ENCODE peak calls at places on chromosomes 3 and 15, in four cellular contexts. K is GM12878, D is HL-60, L is K562. J is an unnamed sample.

GRCh38 chr3:146390967-146391366 is 78.4 kb downstream of the PLSCR2 start:
- DNase-seq in D (no peak), K (no peak), L (no peak), J (no peak)

GRCh38 chr3:107959767-107960166 is 131.1 kb downstream of the CD47 start:
- DNase-seq in L (no peak), D (no peak), K (no peak), J (no peak)

GRCh38 chr3:9810357-9810726 is 280 bp downstream of the TTLL3 start:
- DNase-seq in D (no peak), K (no peak), L (no peak), J (no peak)

GRCh38 chr3:55296035-55296434 is 191.1 kb downstream of the WNT5A start:
- DNase-seq in D (no peak), K (no peak), L (no peak), J (no peak)

GRCh38 chr3:189776163-189776824 is 145.1 kb downstream of the TP63 start:
- DNase-seq in K (no peak), D (no peak), L (no peak), J (no peak)

GRCh38 chr15:64667736-64668161 is 107.6 kb downstream of the RBPMS2 start:
- DNase-seq in L (no peak), D (no peak), K (no peak), J (no peak)

GRCh38 chr3:143302638-143303171 is 183.1 kb downstream of the CHST2 start:
- DNase-seq in L (no peak), D (no peak), K (no peak), J (no peak)

GRCh38 chr3:2657408-2657807 is 452.8 kb downstream of the IL5RA start:
- DNase-seq in L (no peak), D (no peak), K (no peak), J (no peak)

GRCh38 chr3:174581551-174581950 is 277.6 kb upstream of the NAALADL2 start:
- DNase-seq in L (no peak), K (no peak), D (no peak), J (no peak)

GRCh38 chr3:25565807-25566206 is 98.9 kb downstream of the TOP2B start:
- DNase-seq in L (no peak), D (no peak), K (no peak), J (no peak)

GRCh38 chr15:34853001-34853758 is 57.8 kb upstream of the ACTC1 start:
- DNase-seq in L (no peak), K (no peak), D (no peak), J (no peak)

GRCh38 chr15:60444289-60444912 is 34.5 kb downstream of the ICE2 start:
- DNase-seq in K (no peak), D (no peak), L (no peak), J (no peak)

GRCh38 chr3:78221300-78221699 is 1181.4 kb downstream of the ROBO2 start:
- DNase-seq in D (no peak), L (no peak), K (no peak), J (no peak)

GRCh38 chr3:30698549-30698948 is 92.1 kb downstream of the TGFBR2 start:
- DNase-seq in L (no peak), K (no peak), D (no peak), J (no peak)

GRCh38 chr15:76204916-76205460 is 106.3 kb downstream of the ETFA start:
- DNase-seq in D (no peak), L (no peak), K (no peak), J (no peak)

GRCh38 chr15:71565006-71565405 is 245.3 kb upstream of the NR2E3 start:
- DNase-seq in L (no peak), D (no peak), K (no peak), J (no peak)

GRCh38 chr3:49683162-49683561 is 6.1 kb downstream of the MST1 start:
- DNase-seq in K (no peak), D (no peak), L (no peak), J (no peak)

GRCh38 chr3:66418432-66419052 is 82.3 kb downstream of the LRIG1 start:
- DNase-seq in L (no peak), K (no peak), D (no peak), J (no peak)

GRCh38 chr3:177286034-177286433 is 88.8 kb upstream of the TBL1XR1 start:
- DNase-seq in L (no peak), D (no peak), K (no peak), J (no peak)

GRCh38 chr15:96264351-96264798 is 66.1 kb upstream of the NR2F2 start:
- DNase-seq in L (peak; percentile 46), K (no peak), D (no peak), J (no peak)

GRCh38 chr3:53196575-53197407 is 35.8 kb downstream of the PRKCD start:
- DNase-seq in L (peak; percentile 38), D (peak; percentile 92), K (peak; percentile 79), J (no peak)

GRCh38 chr3:65642903-65643302 is 395.8 kb downstream of the MAGI1 start:
- DNase-seq in L (no peak), D (no peak), K (no peak), J (no peak)

GRCh38 chr3:149968216-149968615 is 2.5 kb downstream of the PFN2 start:
- DNase-seq in D (no peak), L (no peak), K (no peak), J (no peak)

GRCh38 chr3:149970716-149971402 is at the start of gene PFN2:
- DNase-seq in L (peak; percentile 54), D (peak; percentile 14), K (no peak), J (peak; percentile 35)

GRCh38 chr3:149969945-149970715 is 565 bp downstream of the PFN2 start:
- DNase-seq in D (peak; percentile 54), L (no peak), K (peak; percentile 39), J (peak; percentile 38)

GRCh38 chr3:149967067-149967685 is 3.5 kb downstream of the PFN2 start:
- DNase-seq in D (no peak), K (no peak), L (peak; percentile 25), J (no peak)

GRCh38 chr3:149969110-149969944 is 1.4 kb downstream of the PFN2 start:
- DNase-seq in K (no peak), D (no peak), L (peak; percentile 7), J (no peak)
- TF ChIP-seq POLR2AphosphoS5 in K (no peak), D (no peak), L (no peak), J (no peak)

DNA sequence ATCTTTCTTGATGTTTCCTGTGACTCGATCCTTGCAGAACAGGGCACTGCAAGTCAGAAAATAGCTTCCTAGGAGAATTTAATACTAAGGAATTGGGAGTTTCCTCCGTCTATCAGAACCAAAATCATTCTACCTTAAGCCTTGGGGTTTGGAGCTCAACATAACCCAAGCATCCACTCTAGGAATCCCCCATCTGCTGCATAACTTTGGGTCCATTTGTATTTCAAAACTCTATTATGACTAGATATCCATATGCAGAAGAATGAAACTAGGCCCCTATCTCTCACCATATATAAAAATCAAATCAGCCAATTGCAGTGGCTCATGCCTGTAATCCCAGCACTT is 61.7 kb upstream of the AKAP13 start:
- DNase-seq in D (no peak), L (no peak), K (no peak), J (no peak)
- TF ChIP-seq SPI1 in D (no peak), L (no peak), K (no peak), J (no peak)

GRCh38 chr3:172097585-172097984 is 58.2 kb downstream of the FNDC3B start:
- DNase-seq in L (no peak), D (no peak), K (no peak), J (no peak)

GRCh38 chr3:172100482-172100881 is 61.1 kb downstream of the FNDC3B start:
- DNase-seq in D (no peak), L (no peak), K (no peak), J (no peak)

GRCh38 chr3:172096881-172097420 is 57.6 kb downstream of the FNDC3B start:
- DNase-seq in L (peak; percentile 62), D (peak; percentile 69), K (no peak), J (no peak)

GRCh38 chr3:172099495-172099808 is 60.1 kb downstream of the FNDC3B start:
- DNase-seq in L (no peak), D (no peak), K (no peak), J (no peak)

DNA sequence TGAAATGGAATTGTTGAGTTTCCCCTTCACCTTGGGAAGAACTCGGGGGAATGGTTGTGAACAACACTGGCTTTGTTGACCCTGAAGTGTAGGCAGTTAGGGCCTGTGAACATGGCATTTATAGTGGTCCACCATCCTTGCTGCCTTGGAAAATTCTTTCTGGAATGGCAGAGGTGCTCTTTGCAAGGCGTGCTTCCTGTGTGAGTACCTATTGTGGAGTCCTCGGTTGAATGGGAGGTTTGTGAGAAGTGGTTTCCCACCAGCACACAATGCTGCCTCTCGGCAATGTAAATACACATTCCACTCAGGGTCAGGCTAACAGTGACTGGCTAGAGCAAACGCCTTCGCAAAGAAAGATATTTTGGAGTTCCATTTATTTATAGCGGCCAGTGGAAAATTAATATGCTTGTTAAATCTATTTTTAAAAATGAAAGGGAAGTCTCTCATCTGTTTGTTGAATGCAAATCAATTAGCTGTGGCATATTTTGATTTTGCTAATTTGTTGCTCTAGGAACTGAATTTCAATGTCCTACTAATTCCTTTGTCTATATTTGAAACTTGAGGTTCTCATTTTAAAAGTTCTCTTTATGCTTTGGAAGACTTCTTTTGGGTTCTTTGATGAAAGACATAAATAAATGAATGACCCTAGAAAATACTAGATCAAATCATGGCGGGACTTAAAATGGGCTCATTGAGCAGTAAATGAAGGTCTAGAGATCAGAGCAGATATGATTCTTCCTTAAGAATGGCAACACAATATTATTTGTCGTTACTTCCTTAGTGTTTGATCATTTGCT is 59.5 kb downstream of the FNDC3B start:
- DNase-seq in K (no peak), L (no peak), D (no peak), J (no peak)
- TF ChIP-seq POLR2AphosphoS5 in K (no peak), L (no peak), D (no peak), J (no peak)

DNA sequence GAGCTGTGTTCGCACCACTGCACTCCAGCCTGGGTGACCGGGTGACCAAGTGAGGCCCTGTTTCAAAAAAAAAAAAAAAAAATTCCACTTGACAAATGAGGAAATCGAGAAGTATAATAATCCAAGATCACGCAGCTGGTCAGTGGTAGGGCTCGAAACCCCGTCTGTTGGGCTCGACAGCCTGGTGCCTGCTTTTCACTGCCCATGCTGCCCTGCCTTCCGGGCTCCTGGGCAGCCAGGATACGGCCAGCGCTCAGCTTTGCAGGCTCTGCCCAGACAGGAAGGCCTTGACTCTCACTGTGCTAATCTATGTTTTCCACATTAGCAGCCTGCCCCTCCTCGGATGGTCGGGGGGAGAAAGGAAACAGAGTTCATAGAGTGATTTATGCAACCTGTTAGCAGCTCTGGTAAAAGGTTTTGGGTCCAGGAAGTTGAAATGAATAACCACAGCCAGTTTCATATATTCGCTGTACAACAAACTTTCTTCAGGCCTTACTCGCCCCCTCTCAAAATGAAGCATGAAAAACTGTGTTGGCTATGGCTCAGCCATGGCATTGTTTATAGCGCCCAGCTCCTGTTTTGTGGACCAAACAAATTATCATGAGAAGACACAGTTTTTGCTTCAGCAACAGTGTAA is 108.8 kb downstream of the XXYLT1 start:
- DNase-seq in D (no peak), L (peak; percentile 84), K (no peak), J (no peak)
- TF ChIP-seq SPI1 in D (no peak), L (peak; percentile 9), K (no peak), J (no peak)